ENCODE peak calls at places on chromosomes 2 and 18, in seven cellular contexts. L, D, Z, T, H, U and C are unnamed samples. For H3K27me3, the result is how much of the 10 kb centered on the place peaks cover.

GRCh38 chr2:230900336-230900995 is 24.6 kb downstream of the GPR55 start:
- DNase-seq in L (no peak), D (no peak), Z (no peak), T (no peak), H (no peak), U (no peak), C (no peak)

GRCh38 chr2:231549446-231550239 is 19.4 kb upstream of the NMUR1 start:
- DNase-seq in L (no peak), D (no peak), Z (no peak), T (no peak), H (no peak), U (no peak), C (no peak)

GRCh38 chr2:97673187-97673914 is 3.8 kb downstream of the C2orf92 start:
- DNase-seq in L (no peak), D (peak), Z (no peak), T (no peak), H (no peak), U (no peak), C (no peak)

GRCh38 chr2:41521191-41521590 is 526.6 kb upstream of the PKDCC start:
- DNase-seq in L (no peak), D (no peak), Z (no peak), T (no peak), H (no peak), U (peak), C (no peak)

GRCh38 chr2:65943099-65943786 is 491.7 kb upstream of the MEIS1 start:
- DNase-seq in L (no peak), D (no peak), Z (no peak), T (no peak), H (no peak), U (no peak), C (no peak)

GRCh38 chr2:120383191-120383590 is 37.3 kb downstream of the INHBB start:
- DNase-seq in L (no peak), D (no peak), Z (no peak), T (no peak), H (no peak), U (no peak), C (no peak)

GRCh38 chr2:27211943-27212625 is at the start of the genes ATRAID and SLC5A6:
- DNase-seq in L (peak), D (peak), Z (peak), T (peak), H (peak), U (peak), C (peak)

GRCh38 chr18:25896178-25896780 is 194.1 kb downstream of the SS18 start:
- DNase-seq in L (peak), D (peak), Z (no peak), T (no peak), H (no peak), U (peak), C (peak)

GRCh38 chr2:181041661-181042060 is 61.3 kb downstream of the UBE2E3 start:
- DNase-seq in L (no peak), D (no peak), Z (no peak), T (no peak), H (no peak), U (no peak), C (no peak)

GRCh38 chr18:57533399-57533884 is 53.1 kb downstream of the FECH start:
- DNase-seq in L (no peak), D (no peak), Z (no peak), T (no peak), H (no peak), U (no peak), C (no peak)

GRCh38 chr2:46770622-46771021 is 145.0 kb downstream of the MCFD2 start:
- DNase-seq in L (peak), D (no peak), Z (no peak), T (no peak), H (no peak), U (no peak), C (no peak)

GRCh38 chr18:32026491-32027086 is 8.0 kb downstream of the RNF125 start:
- DNase-seq in L (no peak), D (no peak), Z (no peak), T (no peak), H (no peak), U (no peak), C (no peak)

GRCh38 chr18:63409301-63409700 is 13.0 kb downstream of the VPS4B start:
- DNase-seq in L (no peak), D (peak), Z (no peak), T (no peak), H (no peak), U (no peak), C (no peak)

GRCh38 chr18:11570073-11570588 is 39.3 kb upstream of the SLC35G4 start:
- DNase-seq in L (no peak), D (no peak), Z (no peak), T (no peak), H (no peak), U (no peak), C (no peak)

GRCh38 chr2:173079141-173079540 is 3.5 kb downstream of the MAP3K20 start:
- DNase-seq in L (no peak), D (no peak), Z (no peak), T (no peak), H (no peak), U (no peak), C (no peak)

GRCh38 chr2:217870528-217871011 is 132.2 kb downstream of the TNS1 start:
- DNase-seq in L (no peak), D (no peak), Z (no peak), T (no peak), H (peak), U (no peak), C (no peak)

GRCh38 chr2:217875556-217876252 is 127.1 kb downstream of the TNS1 start:
- DNase-seq in L (no peak), D (no peak), Z (no peak), T (no peak), H (no peak), U (no peak), C (no peak)

GRCh38 chr2:217873371-217873770 is 129.4 kb downstream of the TNS1 start:
- DNase-seq in L (no peak), D (no peak), Z (no peak), T (no peak), H (no peak), U (no peak), C (no peak)

GRCh38 chr2:217875138-217875537 is 127.7 kb downstream of the TNS1 start:
- DNase-seq in L (no peak), D (no peak), Z (no peak), T (no peak), H (no peak), U (no peak), C (no peak)

DNA sequence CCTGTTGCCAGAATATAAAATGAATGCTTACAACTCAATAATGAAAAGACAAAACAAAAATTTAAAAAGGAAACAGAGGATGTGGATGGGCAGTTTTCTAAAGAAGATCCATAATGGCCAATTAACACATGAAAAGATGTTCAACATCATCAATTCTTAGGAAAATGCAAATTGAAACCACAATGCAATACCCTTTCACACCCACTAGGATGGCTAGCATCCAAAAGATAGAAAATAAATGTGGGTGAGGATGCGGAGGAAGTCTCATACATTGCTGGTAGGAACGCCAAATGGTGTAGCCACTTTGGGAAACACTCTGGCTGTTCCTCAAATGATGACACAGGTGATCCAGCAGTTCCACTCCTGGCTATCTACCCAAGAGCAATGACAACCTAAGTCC is 130.5 kb downstream of the TNS1 start:
- DNase-seq in L (no peak), D (no peak), Z (no peak), T (no peak), H (no peak), U (no peak), C (no peak)
- TF ChIP-seq CTCF in L (peak), D (no peak), Z (no peak), T (no peak), H (peak), U (no peak), C (no peak)

GRCh38 chr2:104872034-104872865 is 18.3 kb downstream of the POU3F3 start:
- DNase-seq in L (no peak), D (no peak), Z (no peak), T (no peak), H (no peak), U (peak), C (no peak)
- H3K27me3 ChIP-seq in L (under half), D (under half), Z (half or more), T (under half), H (half or more), U (half or more), C (half or more)

GRCh38 chr2:11029136-11029535 is 117.4 kb downstream of the KCNF1 start:
- DNase-seq in L (no peak), D (no peak), Z (no peak), T (no peak), H (no peak), U (no peak), C (no peak)

GRCh38 chr2:11027195-11027594 is 115.5 kb downstream of the KCNF1 start:
- DNase-seq in L (no peak), D (no peak), Z (no peak), T (no peak), H (no peak), U (no peak), C (no peak)

GRCh38 chr2:11026286-11026921 is 114.7 kb downstream of the KCNF1 start:
- DNase-seq in L (no peak), D (no peak), Z (no peak), T (no peak), H (no peak), U (no peak), C (no peak)

GRCh38 chr2:11030909-11031308 is 119.2 kb downstream of the KCNF1 start:
- DNase-seq in L (no peak), D (no peak), Z (no peak), T (peak), H (no peak), U (no peak), C (no peak)

GRCh38 chr2:11028407-11028916 is 116.7 kb downstream of the KCNF1 start:
- DNase-seq in L (no peak), D (no peak), Z (no peak), T (no peak), H (no peak), U (no peak), C (no peak)
- TF ChIP-seq CTCF in L (no peak), D (peak), Z (no peak), T (no peak), H (peak), U (no peak), C (no peak)

GRCh38 chr2:86285981-86286380 is 51.4 kb downstream of the REEP1 start:
- DNase-seq in L (no peak), D (no peak), Z (no peak), T (no peak), H (no peak), U (no peak), C (no peak)

GRCh38 chr2:86281066-86281700 is 56.2 kb downstream of the REEP1 start:
- DNase-seq in L (no peak), D (no peak), Z (no peak), T (no peak), H (no peak), U (no peak), C (no peak)

GRCh38 chr2:86284401-86284841 is 53.0 kb downstream of the REEP1 start:
- DNase-seq in L (no peak), D (no peak), Z (no peak), T (peak), H (peak), U (no peak), C (no peak)

GRCh38 chr2:86284987-86285386 is 52.4 kb downstream of the REEP1 start:
- DNase-seq in L (no peak), D (no peak), Z (no peak), T (no peak), H (no peak), U (no peak), C (no peak)

GRCh38 chr2:86283461-86284030 is 53.9 kb downstream of the REEP1 start:
- DNase-seq in L (no peak), D (peak), Z (no peak), T (no peak), H (peak), U (no peak), C (no peak)
- H3K27me3 ChIP-seq in L (under half), D (under half), Z (under half), T (under half), H (under half), U (under half), C (under half)

GRCh38 chr2:80858955-80859354 is 554.4 kb upstream of the LRRTM1 start:
- DNase-seq in L (no peak), D (no peak), Z (no peak), T (no peak), H (no peak), U (no peak), C (no peak)

GRCh38 chr2:80863166-80863714 is 558.7 kb upstream of the LRRTM1 start:
- DNase-seq in L (no peak), D (no peak), Z (no peak), T (no peak), H (no peak), U (no peak), C (no peak)
- TF ChIP-seq CTCF in L (no peak), D (no peak), Z (no peak), T (no peak), H (no peak), U (no peak), C (no peak)

GRCh38 chr2:44954306-44954901 is 12.9 kb downstream of the SIX3 start:
- DNase-seq in L (no peak), D (no peak), Z (no peak), T (no peak), H (no peak), U (no peak), C (no peak)
- H3K27me3 ChIP-seq in L (half or more), D (under half), Z (half or more), T (under half), H (under half), U (under half), C (half or more)

GRCh38 chr2:182890305-182890704 is 23.9 kb upstream of the FRZB start:
- DNase-seq in L (no peak), D (no peak), Z (no peak), T (no peak), H (no peak), U (no peak), C (no peak)
- TF ChIP-seq CTCF in L (no peak), D (no peak), Z (no peak), T (no peak), H (no peak), U (no peak), C (no peak)

GRCh38 chr2:11546072-11546471 is 12.2 kb downstream of the GREB1 start:
- DNase-seq in L (no peak), D (no peak), Z (no peak), T (no peak), H (no peak), U (no peak), C (no peak)
- H3K27me3 ChIP-seq in L (under half), D (under half), Z (under half), T (under half), H (under half), U (under half), C (under half)

DNA sequence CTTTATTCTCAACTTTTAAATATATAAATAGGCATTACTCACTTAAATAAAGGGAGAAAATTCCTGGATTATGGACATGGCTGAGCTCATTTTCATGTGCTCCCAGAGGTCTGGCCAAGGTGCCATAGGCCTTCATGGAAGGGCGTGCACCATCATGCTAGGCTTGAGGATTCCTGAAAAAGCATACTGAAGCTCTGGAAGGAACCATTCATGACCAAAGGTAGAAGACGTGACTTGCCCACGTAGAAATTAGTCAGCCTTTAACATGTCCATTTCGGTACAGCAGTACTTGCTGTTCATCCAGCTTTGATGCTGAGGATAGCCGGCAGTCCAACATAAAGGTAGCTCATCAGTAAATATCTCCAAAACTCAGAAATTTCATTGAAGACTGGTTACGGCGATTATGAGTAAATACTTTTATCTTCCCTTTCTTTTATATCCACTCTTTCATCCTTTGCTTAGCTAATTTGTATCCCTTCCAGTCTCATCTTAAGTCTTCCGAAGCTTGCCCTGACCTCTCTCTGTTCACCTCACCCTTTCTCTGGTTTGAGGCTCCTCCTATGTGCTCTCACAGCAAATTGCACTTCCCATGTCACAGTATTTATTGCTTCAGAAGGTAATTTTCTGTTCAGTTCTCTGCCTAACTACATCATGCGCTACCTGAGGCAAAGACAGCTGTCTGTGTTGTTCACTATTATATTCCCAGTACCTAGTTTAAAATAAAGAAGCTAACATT is 32.3 kb upstream of the ASNSD1 start:
- DNase-seq in L (no peak), D (peak), Z (no peak), T (no peak), H (no peak), U (no peak), C (no peak)
- TF ChIP-seq CTCF in L (no peak), D (no peak), Z (no peak), T (no peak), H (no peak), U (no peak), C (no peak)

GRCh38 chr2:85753035-85753524 is 711 bp upstream of the ATOH8 start:
- DNase-seq in L (no peak), D (no peak), Z (no peak), T (no peak), H (no peak), U (peak), C (no peak)

GRCh38 chr2:85751627-85752026 is 2.2 kb upstream of the ATOH8 start:
- DNase-seq in L (no peak), D (no peak), Z (no peak), T (no peak), H (no peak), U (no peak), C (no peak)

GRCh38 chr2:85751300-85751575 is 2.6 kb upstream of the ATOH8 start:
- DNase-seq in L (no peak), D (no peak), Z (no peak), T (no peak), H (no peak), U (no peak), C (no peak)

GRCh38 chr2:85748948-85749875 is 4.6 kb upstream of the ATOH8 start:
- DNase-seq in L (no peak), D (no peak), Z (no peak), T (no peak), H (peak), U (peak), C (no peak)

DNA sequence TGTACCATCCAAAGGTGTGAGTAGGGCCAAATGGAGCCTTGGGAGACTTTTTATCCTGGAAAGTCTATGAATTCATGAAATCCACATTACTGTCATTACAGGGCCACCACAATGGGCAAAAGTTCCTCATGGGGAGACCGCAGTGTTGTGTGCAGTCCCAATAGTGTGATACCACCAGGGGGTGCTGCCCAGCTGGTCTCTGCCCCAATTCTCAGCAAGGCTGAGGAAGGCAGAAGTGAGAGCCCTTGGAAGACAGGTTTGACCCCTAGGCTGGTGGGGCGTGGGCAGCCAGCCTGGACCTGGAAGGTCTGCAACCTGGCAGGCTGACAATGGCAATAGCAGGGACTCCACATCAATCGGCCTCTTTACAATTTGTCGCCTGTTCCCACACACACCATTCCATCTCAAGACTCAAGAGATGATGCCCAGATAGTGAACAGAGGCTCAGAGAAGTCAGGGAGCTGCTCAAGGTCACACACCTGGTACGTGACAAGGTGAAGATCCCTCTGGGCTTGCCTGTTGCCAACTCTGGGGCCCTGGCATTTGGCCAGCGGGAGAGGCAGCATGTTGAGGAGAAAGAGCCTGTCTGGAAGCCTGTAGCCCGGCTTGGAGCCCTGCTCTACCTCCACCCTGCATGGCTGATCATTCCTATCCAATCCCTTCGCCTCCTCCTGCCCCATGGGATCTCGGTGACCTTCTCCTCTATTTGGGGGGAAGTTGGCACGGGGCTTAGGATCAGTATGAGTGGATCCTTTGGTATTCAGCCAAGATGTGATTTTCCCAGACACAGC is 3.1 kb upstream of the ATOH8 start:
- DNase-seq in L (no peak), D (peak), Z (peak), T (peak), H (peak), U (peak), C (peak)
- H3K27me3 ChIP-seq in L (under half), D (half or more), Z (half or more), T (under half), H (under half), U (under half), C (half or more)